ENCODE peak calls at places on chromosome 10, in eight cellular contexts. W is natural killer cell, L is choroid plexus epithelial cell, Z is nephron progenitor cell, G is upper lobe of right lung, R is OCI-LY7, D is psoas muscle, O is Calu3. X is an unnamed sample.
A peak's percentile ranks its signal among the peaks of the same experiment; 100 is the strongest.

GRCh38 chr10:43226851-43227845 is 39.7 kb downstream of the RASGEF1A start:
- DNase-seq in G (peak; percentile 49), Z (no peak), W (peak; percentile 13), O (no peak), L (no peak), D (peak; percentile 48), R (no peak), X (no peak)

GRCh38 chr10:94630017-94630688 is 53.4 kb upstream of the CYP2C18 start:
- DNase-seq in D (no peak), W (no peak), R (peak; percentile 48), Z (no peak), L (peak; percentile 41), O (no peak), G (no peak), X (no peak)

GRCh38 chr10:34933676-34934075 is 118.6 kb upstream of the PARD3 start:
- DNase-seq in Z (no peak), R (no peak), O (no peak), D (peak; percentile 78), G (no peak), W (no peak), L (peak; percentile 91), X (no peak)

GRCh38 chr10:132607961-132608495 is 70.4 kb downstream of the INPP5A start:
- DNase-seq in G (no peak), L (no peak), O (no peak), R (no peak), W (no peak), Z (no peak), D (no peak), X (no peak)

GRCh38 chr10:14332895-14333294 is 2.2 kb upstream of the FRMD4A start:
- DNase-seq in R (no peak), W (no peak), L (no peak), O (no peak), D (no peak), Z (no peak), G (no peak), X (no peak)

GRCh38 chr10:13750299-13751190 is 163.8 kb downstream of the PRPF18 start:
- DNase-seq in Z (no peak), G (no peak), R (no peak), L (no peak), O (no peak), W (no peak), D (no peak), X (no peak)

GRCh38 chr10:36448760-36449681 is 676.4 kb upstream of the ANKRD30A start:
- DNase-seq in R (no peak), L (peak; percentile 46), W (no peak), D (no peak), Z (no peak), O (no peak), G (no peak), X (no peak)

GRCh38 chr10:34254596-34254995 is 560.5 kb downstream of the PARD3 start:
- DNase-seq in D (no peak), Z (no peak), O (peak; percentile 62), R (no peak), W (no peak), L (peak; percentile 74), G (no peak), X (no peak)

GRCh38 chr10:116796910-116797513 is 52.3 kb upstream of the ENO4 start:
- DNase-seq in L (peak; percentile 79), O (peak; percentile 79), D (peak; percentile 76), R (peak; percentile 72), W (peak; percentile 30), G (peak; percentile 80), Z (peak; percentile 90), X (peak; percentile 34)

GRCh38 chr10:67666416-67667043 is 29.5 kb downstream of the CTNNA3 start:
- DNase-seq in W (no peak), L (peak; percentile 56), D (no peak), R (peak; percentile 50), O (no peak), G (no peak), Z (no peak), X (no peak)

GRCh38 chr10:71029411-71029881 is 141.1 kb upstream of the PCBD1 start:
- DNase-seq in D (peak; percentile 74), R (no peak), W (no peak), L (no peak), G (peak; percentile 33), O (no peak), Z (no peak), X (no peak)

GRCh38 chr10:69061305-69062161 is 26.4 kb upstream of the SRGN start:
- DNase-seq in W (no peak), G (peak; percentile 73), L (peak; percentile 100), D (peak; percentile 75), R (no peak), Z (no peak), O (peak; percentile 66), X (no peak)

GRCh38 chr10:6049031-6049400 is 13.2 kb downstream of the IL2RA start:
- DNase-seq in R (no peak), O (no peak), W (no peak), D (no peak), Z (no peak), G (no peak), L (no peak), X (no peak)

GRCh38 chr10:17412323-17412722 is 42.1 kb downstream of the ST8SIA6 start:
- DNase-seq in O (peak; percentile 12), Z (no peak), W (no peak), G (no peak), D (no peak), R (no peak), L (no peak), X (no peak)

GRCh38 chr10:58942724-58943123 is 233.7 kb upstream of the PHYHIPL start:
- DNase-seq in R (no peak), W (no peak), D (no peak), G (no peak), O (no peak), Z (no peak), L (no peak), X (no peak)

GRCh38 chr10:62632071-62632809 is 172.3 kb upstream of the ADO start:
- DNase-seq in D (no peak), L (no peak), W (peak; percentile 65), R (peak; percentile 85), Z (no peak), G (peak; percentile 75), O (no peak), X (no peak)

GRCh38 chr10:131750973-131751826 is 149.6 kb upstream of the PPP2R2D start:
- DNase-seq in R (no peak), G (no peak), W (no peak), Z (no peak), D (peak; percentile 25), L (no peak), O (no peak), X (no peak)

GRCh38 chr10:44301781-44302400 is 83.0 kb downstream of the CXCL12 start:
- DNase-seq in O (no peak), L (no peak), G (no peak), W (no peak), Z (no peak), R (no peak), D (no peak), X (no peak)

DNA sequence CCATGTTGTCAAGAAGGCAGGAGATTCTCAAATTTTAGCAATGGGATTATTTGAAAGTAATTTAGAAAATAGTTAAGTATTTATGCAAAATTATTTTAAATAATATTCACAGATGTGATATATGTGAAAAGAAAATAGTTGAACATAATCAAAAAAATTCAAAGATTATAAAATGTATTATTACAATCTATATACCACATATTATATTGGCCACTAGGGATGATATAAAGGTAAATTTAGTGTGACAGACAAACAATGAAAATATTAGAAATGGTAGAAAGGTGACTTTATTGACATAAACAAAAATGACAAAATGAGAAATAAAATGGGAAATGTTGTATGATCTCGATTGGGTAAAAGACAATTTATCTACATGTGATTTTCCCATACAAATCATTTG is 385.5 kb downstream of the PCDH15 start:
- DNase-seq in O (no peak), G (no peak), R (no peak), Z (no peak), L (no peak), W (no peak), D (no peak), X (no peak)
- TF ChIP-seq CTCF in O (no peak), G (no peak), R (peak; percentile 55), Z (no peak), L (no peak), W (no peak), D (no peak), X (no peak)

DNA sequence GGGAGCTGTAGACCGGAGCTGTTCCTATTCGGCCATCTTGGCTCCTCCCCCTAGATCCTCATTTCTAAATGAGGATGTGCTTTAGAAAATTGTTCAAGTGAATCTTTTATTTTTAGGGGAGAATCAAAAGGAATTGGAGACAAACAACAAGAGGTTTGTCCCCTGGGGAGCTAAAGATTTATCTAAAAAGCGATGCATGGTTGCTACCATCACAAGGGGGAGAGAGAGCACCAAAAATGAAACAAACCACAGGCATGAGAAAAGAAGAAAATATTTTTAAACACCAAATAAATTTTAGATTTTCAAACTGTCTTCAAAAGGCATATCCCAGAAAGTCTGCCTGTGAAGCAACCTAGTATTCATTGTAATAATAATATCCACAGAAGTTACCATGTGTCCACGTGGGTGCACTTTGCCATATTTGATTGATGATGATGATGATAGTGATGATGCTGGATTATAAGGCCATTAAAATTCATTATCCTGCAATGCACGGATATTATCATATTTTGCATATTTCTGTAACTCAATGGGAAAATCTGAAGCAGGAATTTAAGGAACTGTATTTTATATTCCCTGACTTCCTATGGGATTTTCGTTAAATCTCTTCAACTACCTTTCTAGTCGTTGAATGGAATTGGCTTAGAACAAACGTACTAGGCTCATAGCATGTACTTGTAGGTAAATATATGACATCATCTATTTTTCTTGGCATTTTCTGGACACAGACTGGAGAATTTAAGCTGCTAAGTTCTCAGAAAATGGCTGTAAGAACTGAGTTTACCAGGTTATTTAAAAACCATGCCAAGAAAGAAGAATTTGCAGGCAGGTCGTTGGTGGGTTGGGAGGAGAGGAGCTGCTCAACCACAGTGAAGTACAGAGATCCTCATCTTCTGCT is 171.6 kb downstream of the WDR37 start:
- DNase-seq in Z (no peak), O (no peak), G (no peak), W (no peak), R (no peak), L (peak; percentile 1), D (no peak), X (no peak)
- TF ChIP-seq CTCF in Z (no peak), O (no peak), G (no peak), W (no peak), R (peak; percentile 28), L (no peak), D (no peak), X (peak; percentile 6)

GRCh38 chr10:63865210-63865609 is 344.0 kb downstream of the REEP3 start:
- DNase-seq in R (no peak), Z (peak; percentile 5), L (no peak), G (no peak), W (no peak), D (no peak), O (no peak), X (no peak)
- TF ChIP-seq CTCF in R (no peak), Z (no peak), L (no peak), G (no peak), W (no peak), D (no peak), O (peak; percentile 19), X (no peak)

DNA sequence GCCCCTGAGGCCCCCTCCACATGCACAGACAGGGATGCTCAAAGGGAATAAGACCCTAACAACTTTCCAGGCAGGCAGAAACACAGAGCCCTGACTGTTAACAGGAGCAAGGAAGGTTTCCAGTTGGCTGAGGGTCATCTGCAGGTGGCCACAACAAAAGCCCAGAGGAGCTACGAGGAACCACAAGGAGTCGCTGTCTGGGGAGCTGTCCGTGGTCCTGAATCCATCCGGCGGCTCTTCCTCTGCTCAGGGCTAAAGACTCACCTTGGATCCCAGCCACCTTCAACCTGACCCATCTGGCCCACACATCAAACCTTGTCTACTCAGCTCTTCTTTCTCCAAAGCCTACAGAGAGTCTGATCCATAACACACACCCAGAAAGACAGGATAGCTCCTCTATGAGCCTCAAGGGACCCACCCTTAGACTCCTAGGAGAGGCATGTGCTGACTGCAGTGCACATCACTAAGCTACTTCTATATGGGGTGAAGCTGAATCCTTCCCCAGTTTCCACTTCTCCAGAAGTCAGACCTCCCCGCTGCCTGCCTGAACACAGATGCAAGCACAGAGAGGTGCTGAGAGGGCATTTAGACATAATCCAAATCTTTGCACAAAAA is 104.0 kb downstream of the SLIT1 start:
- DNase-seq in O (peak; percentile 59), L (peak; percentile 76), G (peak; percentile 74), W (peak; percentile 64), D (peak; percentile 69), Z (peak; percentile 93), R (peak; percentile 63), X (no peak)
- TF ChIP-seq CTCF in O (peak; percentile 44), L (peak; percentile 98), G (peak; percentile 54), W (peak; percentile 74), D (peak; percentile 38), Z (peak; percentile 70), R (peak; percentile 74), X (peak; percentile 45)